ENCODE peak calls at places on chromosomes 16 and 17, in five cellular contexts. T, C, L, D and W are unnamed samples. For H3K4me1, the result is how much of the 10 kb centered on the place peaks cover.

GRCh38 chr17:2179615-2180295 is 123.8 kb downstream of the SMG6 start:
- DNase-seq in T (peak), C (peak), L (peak), D (no peak), W (no peak)

GRCh38 chr16:5738586-5738985 is 641.0 kb upstream of the EEF2KMT start:
- DNase-seq in T (no peak), C (peak), L (no peak), D (no peak), W (no peak)

GRCh38 chr17:59752446-59752845 is 45.0 kb downstream of the VMP1 start:
- DNase-seq in T (no peak), C (no peak), L (no peak), D (no peak), W (no peak)

GRCh38 chr16:83744521-83744981 is 63.2 kb upstream of the HSBP1 start:
- DNase-seq in T (peak), C (peak), L (no peak), D (no peak), W (no peak)

GRCh38 chr17:45284176-45285140 is 22.6 kb upstream of the SPATA32 start:
- DNase-seq in T (no peak), C (no peak), L (peak), D (no peak), W (no peak)

GRCh38 chr16:53071748-53072301 is 17.0 kb downstream of the CHD9 start:
- DNase-seq in T (peak), C (no peak), L (no peak), D (no peak), W (no peak)

GRCh38 chr17:38748329-38749221 is at the start of gene PCGF2:
- DNase-seq in T (peak), C (peak), L (peak), D (no peak), W (no peak)

GRCh38 chr17:74015316-74015715 is 188.2 kb upstream of the RPL38 start:
- DNase-seq in T (no peak), C (no peak), L (no peak), D (no peak), W (no peak)

GRCh38 chr17:74380086-74380958 is 13.0 kb downstream of the GPR142 start:
- DNase-seq in T (peak), C (no peak), L (peak), D (no peak), W (no peak)

GRCh38 chr17:55440391-55440790 is 18.8 kb upstream of the MMD start:
- DNase-seq in T (no peak), C (no peak), L (no peak), D (no peak), W (no peak)

GRCh38 chr17:1324201-1324750 is 44.8 kb downstream of the TRARG1 start:
- DNase-seq in T (no peak), C (no peak), L (no peak), D (peak), W (no peak)

GRCh38 chr17:846901-847777 is 65.0 kb downstream of the MRM3 start:
- DNase-seq in T (no peak), C (no peak), L (no peak), D (no peak), W (no peak)

GRCh38 chr16:11672206-11673090 is 4.2 kb downstream of the SNN start:
- DNase-seq in T (no peak), C (no peak), L (no peak), D (no peak), W (no peak)

GRCh38 chr17:4591529-4591928 is 7.2 kb downstream of the SMTNL2 start:
- DNase-seq in T (no peak), C (peak), L (no peak), D (no peak), W (no peak)

GRCh38 chr17:42531455-42532354 is 4.3 kb upstream of the NAGLU start:
- DNase-seq in T (peak), C (peak), L (peak), D (no peak), W (peak)

GRCh38 chr16:84138824-84139627 is 6.0 kb downstream of the HSDL1 start:
- DNase-seq in T (no peak), C (peak), L (peak), D (no peak), W (no peak)

GRCh38 chr17:41625602-41626001 is 1.2 kb upstream of the KRT17 start:
- DNase-seq in T (no peak), C (no peak), L (no peak), D (no peak), W (no peak)

GRCh38 chr16:29674188-29674587 is 4.8 kb upstream of the QPRT start:
- DNase-seq in T (peak), C (no peak), L (no peak), D (no peak), W (no peak)

GRCh38 chr17:3974138-3974687 is 10.0 kb upstream of the ATP2A3 start:
- DNase-seq in T (no peak), C (no peak), L (no peak), D (no peak), W (no peak)

GRCh38 chr17:45963889-45964288 is 35.2 kb upstream of the STH start:
- DNase-seq in T (no peak), C (no peak), L (no peak), D (no peak), W (no peak)

GRCh38 chr16:25124503-25124902 is 13.0 kb downstream of the LCMT1 start:
- DNase-seq in T (no peak), C (no peak), L (no peak), D (no peak), W (no peak)

GRCh38 chr17:77449908-77450741 is 309.4 kb downstream of the SEC14L1 start:
- DNase-seq in T (peak), C (peak), L (peak), D (no peak), W (no peak)

GRCh38 chr17:65572581-65573282 is 11.3 kb upstream of the AXIN2 start:
- DNase-seq in T (no peak), C (no peak), L (no peak), D (no peak), W (no peak)

GRCh38 chr17:28426081-28426519 is 20.1 kb upstream of the SLC46A1 start:
- DNase-seq in T (peak), C (peak), L (peak), D (no peak), W (no peak)

GRCh38 chr17:66747561-66748275 is 87.2 kb upstream of the CACNG5 start:
- DNase-seq in T (no peak), C (no peak), L (no peak), D (no peak), W (no peak)

GRCh38 chr16:4401094-4401501 is 15.3 kb downstream of the CORO7 start:
- DNase-seq in T (no peak), C (no peak), L (no peak), D (no peak), W (no peak)

GRCh38 chr16:89711601-89712475 is 8.9 kb downstream of the VPS9D1 start:
- DNase-seq in T (peak), C (peak), L (peak), D (no peak), W (peak)

GRCh38 chr17:79171152-79171551 is 96.5 kb downstream of the ENGASE start:
- DNase-seq in T (no peak), C (peak), L (no peak), D (no peak), W (no peak)
- H3K4me1 ChIP-seq in T (under half), C (under half), L (under half), D (under half), W (under half)

GRCh38 chr16:46885960-46886763 is 2.0 kb downstream of the GPT2 start:
- DNase-seq in T (no peak), C (peak), L (peak), D (no peak), W (no peak)
- H3K4me1 ChIP-seq in T (under half), C (under half), L (half or more), D (under half), W (under half)

GRCh38 chr17:57582881-57583756 is 162.0 kb downstream of the CCDC182 start:
- DNase-seq in T (no peak), C (no peak), L (no peak), D (no peak), W (no peak)

GRCh38 chr17:57577751-57578607 is 167.1 kb downstream of the CCDC182 start:
- DNase-seq in T (no peak), C (peak), L (no peak), D (no peak), W (no peak)

GRCh38 chr17:57578608-57578990 is 166.5 kb downstream of the CCDC182 start:
- DNase-seq in T (no peak), C (no peak), L (no peak), D (no peak), W (no peak)

GRCh38 chr17:57579245-57579644 is 165.9 kb downstream of the CCDC182 start:
- DNase-seq in T (no peak), C (no peak), L (no peak), D (no peak), W (no peak)

DNA sequence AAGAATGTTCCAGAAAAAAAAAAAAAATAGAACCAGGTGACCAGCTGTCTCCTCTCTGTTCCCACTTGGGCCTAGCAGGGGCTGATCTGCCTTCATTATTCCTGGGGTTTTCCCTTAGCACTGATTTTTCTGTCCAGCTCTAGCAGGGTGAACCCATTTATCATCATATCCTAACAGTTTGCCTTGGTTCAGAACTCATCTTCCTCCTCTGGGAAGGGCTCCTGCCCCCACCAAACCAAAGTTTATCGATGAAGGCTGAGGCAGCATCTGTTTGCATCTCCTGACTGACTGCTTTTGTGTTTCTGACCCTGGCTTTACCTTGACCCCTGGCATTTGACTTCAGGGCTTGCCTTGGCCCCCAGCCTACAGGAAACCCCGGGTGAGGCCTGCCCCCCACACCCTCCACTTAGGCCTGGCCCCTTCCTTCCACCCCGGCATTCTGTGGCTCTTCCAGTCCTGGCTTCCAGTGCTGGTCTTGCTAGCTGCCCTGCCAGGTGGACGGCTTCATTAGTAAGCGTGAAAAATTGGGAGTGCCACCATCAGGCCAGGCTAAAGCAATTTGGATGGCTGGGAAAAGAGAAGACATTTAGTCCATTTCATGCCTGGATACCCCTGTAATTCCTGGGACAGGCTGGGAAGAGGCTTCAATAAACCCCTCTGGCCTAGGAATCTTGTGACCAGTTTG is 164.9 kb downstream of the CCDC182 start:
- DNase-seq in T (no peak), C (no peak), L (no peak), D (no peak), W (no peak)
- H3K4me1 ChIP-seq in T (under half), C (under half), L (under half), D (under half), W (under half)

GRCh38 chr16:78421244-78421661 is 321.8 kb downstream of the WWOX start:
- DNase-seq in T (no peak), C (no peak), L (no peak), D (no peak), W (no peak)
- H3K4me1 ChIP-seq in T (under half), C (under half), L (under half), D (under half), W (under half)